ENCODE peak calls at places on chromosomes 1 and 21, in four cellular contexts. One of them, this sample, is unnamed.

GRCh38 chr1:17653728-17654351 is 101.3 kb upstream of the ACTL8 start:
- DNase-seq in nephron progenitor cell: peak
- DNase-seq in stomach: no peak
- DNase-seq in uterus: no peak
- DNase-seq in this sample: no peak

GRCh38 chr21:25963186-25963585 is 207.4 kb downstream of the APP start:
- DNase-seq in nephron progenitor cell: no peak
- DNase-seq in uterus: no peak
- DNase-seq in stomach: no peak
- DNase-seq in this sample: no peak

GRCh38 chr1:226975909-226976670 is 36.0 kb downstream of the COQ8A start:
- DNase-seq in stomach: no peak
- DNase-seq in nephron progenitor cell: no peak
- DNase-seq in uterus: no peak
- DNase-seq in this sample: no peak

GRCh38 chr1:173122958-173123852 is 72.5 kb upstream of the TNFSF18 start:
- DNase-seq in stomach: peak
- DNase-seq in uterus: peak
- DNase-seq in nephron progenitor cell: no peak
- DNase-seq in this sample: no peak

GRCh38 chr1:21899267-21899810 is 37.8 kb downstream of the HSPG2 start:
- DNase-seq in nephron progenitor cell: no peak
- DNase-seq in stomach: no peak
- DNase-seq in uterus: no peak
- DNase-seq in this sample: no peak

GRCh38 chr1:198669023-198669698 is 30.3 kb downstream of the PTPRC start:
- DNase-seq in stomach: no peak
- DNase-seq in nephron progenitor cell: no peak
- DNase-seq in uterus: no peak
- DNase-seq in this sample: no peak

GRCh38 chr1:228008391-228009115 is 1.8 kb downstream of the WNT3A start:
- DNase-seq in stomach: peak
- DNase-seq in uterus: peak
- DNase-seq in nephron progenitor cell: no peak
- DNase-seq in this sample: no peak

GRCh38 chr1:169925505-169926482 is 32.1 kb upstream of the SCYL3 start:
- DNase-seq in uterus: no peak
- DNase-seq in stomach: no peak
- DNase-seq in nephron progenitor cell: no peak
- DNase-seq in this sample: no peak

GRCh38 chr1:42567038-42567437 is 91.2 kb upstream of the PPIH start:
- DNase-seq in uterus: no peak
- DNase-seq in stomach: no peak
- DNase-seq in nephron progenitor cell: no peak
- DNase-seq in this sample: no peak

GRCh38 chr1:31356427-31356826 is 16.4 kb downstream of the FABP3 start:
- DNase-seq in nephron progenitor cell: no peak
- DNase-seq in uterus: no peak
- DNase-seq in stomach: no peak
- DNase-seq in this sample: no peak

GRCh38 chr1:149846042-149846441 is 53.3 kb upstream of the BOLA1 start:
- DNase-seq in stomach: no peak
- DNase-seq in uterus: no peak
- DNase-seq in nephron progenitor cell: no peak
- DNase-seq in this sample: no peak

GRCh38 chr21:36072453-36073167 is 2.8 kb downstream of the CBR1 start:
- DNase-seq in uterus: no peak
- DNase-seq in nephron progenitor cell: no peak
- DNase-seq in stomach: no peak
- DNase-seq in this sample: no peak

GRCh38 chr21:16124397-16125130 is 394.8 kb downstream of the USP25 start:
- DNase-seq in uterus: peak
- DNase-seq in nephron progenitor cell: no peak
- DNase-seq in stomach: no peak
- DNase-seq in this sample: no peak

GRCh38 chr1:213666113-213666512 is 321.7 kb upstream of the PROX1 start:
- DNase-seq in stomach: no peak
- DNase-seq in uterus: no peak
- DNase-seq in nephron progenitor cell: no peak
- DNase-seq in this sample: no peak

GRCh38 chr1:33348676-33349080 is 27.8 kb upstream of the A3GALT2 start:
- DNase-seq in uterus: no peak
- DNase-seq in nephron progenitor cell: no peak
- DNase-seq in stomach: no peak
- DNase-seq in this sample: no peak

GRCh38 chr1:183870351-183871077 is 65.6 kb downstream of the RGL1 start:
- DNase-seq in stomach: no peak
- DNase-seq in nephron progenitor cell: no peak
- DNase-seq in uterus: peak
- DNase-seq in this sample: no peak

GRCh38 chr1:64295566-64295965 is 92.1 kb downstream of the UBE2U start:
- DNase-seq in stomach: no peak
- DNase-seq in nephron progenitor cell: no peak
- DNase-seq in uterus: no peak
- DNase-seq in this sample: no peak

GRCh38 chr1:213603087-213603486 is 384.7 kb upstream of the PROX1 start:
- DNase-seq in stomach: no peak
- DNase-seq in uterus: no peak
- DNase-seq in nephron progenitor cell: no peak
- DNase-seq in this sample: no peak

GRCh38 chr1:3352084-3352951 is 102.1 kb upstream of the ARHGEF16 start:
- DNase-seq in uterus: peak
- DNase-seq in stomach: no peak
- DNase-seq in nephron progenitor cell: peak
- DNase-seq in this sample: no peak

GRCh38 chr1:187848321-187848720 is 1019.6 kb downstream of the PLA2G4A start:
- DNase-seq in nephron progenitor cell: no peak
- DNase-seq in uterus: no peak
- DNase-seq in stomach: no peak
- DNase-seq in this sample: no peak

GRCh38 chr1:84300991-84301758 is at the start of gene SAMD13:
- DNase-seq in uterus: peak
- DNase-seq in stomach: peak
- DNase-seq in nephron progenitor cell: peak
- DNase-seq in this sample: no peak

GRCh38 chr1:233518344-233518743 is 95.6 kb upstream of the KCNK1 start:
- DNase-seq in uterus: no peak
- DNase-seq in stomach: peak
- DNase-seq in nephron progenitor cell: peak
- DNase-seq in this sample: no peak

GRCh38 chr1:25517476-25518394 is 25.7 kb upstream of the LDLRAP1 start:
- DNase-seq in uterus: no peak
- DNase-seq in nephron progenitor cell: no peak
- DNase-seq in stomach: no peak
- DNase-seq in this sample: peak

GRCh38 chr21:27366846-27367245 is 400.0 kb upstream of the ADAMTS5 start:
- DNase-seq in nephron progenitor cell: no peak
- DNase-seq in stomach: no peak
- DNase-seq in uterus: no peak
- DNase-seq in this sample: no peak

GRCh38 chr21:27363719-27364479 is 397.0 kb upstream of the ADAMTS5 start:
- DNase-seq in uterus: no peak
- DNase-seq in stomach: no peak
- DNase-seq in nephron progenitor cell: no peak
- DNase-seq in this sample: no peak

GRCh38 chr21:27359141-27359540 is 392.3 kb upstream of the ADAMTS5 start:
- DNase-seq in nephron progenitor cell: no peak
- DNase-seq in stomach: no peak
- DNase-seq in uterus: no peak
- DNase-seq in this sample: no peak

GRCh38 chr21:27365394-27365793 is 398.5 kb upstream of the ADAMTS5 start:
- DNase-seq in stomach: no peak
- DNase-seq in nephron progenitor cell: no peak
- DNase-seq in uterus: no peak
- DNase-seq in this sample: no peak

GRCh38 chr21:27362249-27362648 is 395.4 kb upstream of the ADAMTS5 start:
- DNase-seq in uterus: no peak
- DNase-seq in nephron progenitor cell: no peak
- DNase-seq in stomach: no peak
- DNase-seq in this sample: no peak
- TF ChIP-seq CTCF in uterus: peak
- TF ChIP-seq CTCF in nephron progenitor cell: no peak
- TF ChIP-seq CTCF in stomach: no peak
- TF ChIP-seq CTCF in this sample: peak

GRCh38 chr1:109790735-109791494 is 27.2 kb upstream of the EPS8L3 start:
- DNase-seq in uterus: peak
- DNase-seq in nephron progenitor cell: no peak
- DNase-seq in stomach: peak
- DNase-seq in this sample: peak

GRCh38 chr1:109793089-109793485 is 29.4 kb upstream of the EPS8L3 start:
- DNase-seq in stomach: peak
- DNase-seq in nephron progenitor cell: no peak
- DNase-seq in uterus: peak
- DNase-seq in this sample: peak

GRCh38 chr1:109793486-109794318 is 30.0 kb upstream of the EPS8L3 start:
- DNase-seq in stomach: peak
- DNase-seq in nephron progenitor cell: no peak
- DNase-seq in uterus: peak
- DNase-seq in this sample: peak

GRCh38 chr1:109791495-109792040 is 27.8 kb upstream of the EPS8L3 start:
- DNase-seq in uterus: peak
- DNase-seq in nephron progenitor cell: no peak
- DNase-seq in stomach: peak
- DNase-seq in this sample: peak

DNA sequence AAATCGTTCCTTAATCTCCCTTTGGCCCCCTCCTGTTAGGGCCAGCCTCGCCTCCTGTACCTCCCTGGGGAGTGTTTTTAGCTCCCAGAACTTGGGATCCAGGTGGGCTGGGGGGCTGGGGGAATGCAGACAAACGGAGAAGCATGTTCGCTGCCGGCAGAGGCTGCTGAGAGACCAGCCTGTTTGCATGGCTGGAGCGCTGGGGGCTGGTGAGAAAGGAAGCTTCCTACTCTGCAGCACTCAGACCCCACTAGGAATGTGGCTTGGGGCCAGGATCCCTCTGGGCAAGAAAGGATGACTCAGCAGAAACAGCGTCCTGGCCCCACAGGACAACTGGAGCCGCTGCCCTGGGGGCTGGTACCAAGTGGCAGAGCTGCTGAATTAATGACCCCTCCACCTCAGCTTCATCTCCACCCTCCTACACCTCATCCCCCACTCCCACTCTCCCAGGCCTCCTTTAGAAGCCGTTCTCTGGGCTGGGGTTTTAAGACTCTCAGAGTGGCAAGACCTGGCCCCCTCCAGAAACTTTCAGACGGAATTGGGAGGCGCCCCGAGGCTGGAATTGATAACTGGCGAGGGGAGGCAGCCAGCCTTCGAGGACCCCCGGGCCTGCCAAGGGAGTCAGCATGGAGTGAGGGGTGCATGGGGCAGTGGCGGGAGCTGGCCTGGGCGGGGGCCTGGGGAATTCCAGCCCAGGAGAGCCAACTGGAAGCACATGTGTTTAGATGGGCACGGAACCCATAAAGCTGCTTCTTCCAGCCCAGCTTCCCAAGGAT is 28.5 kb upstream of the EPS8L3 start:
- DNase-seq in uterus: peak
- DNase-seq in nephron progenitor cell: peak
- DNase-seq in stomach: peak
- DNase-seq in this sample: peak
- TF ChIP-seq CTCF in uterus: peak
- TF ChIP-seq CTCF in nephron progenitor cell: no peak
- TF ChIP-seq CTCF in stomach: no peak
- TF ChIP-seq CTCF in this sample: peak

GRCh38 chr1:1306070-1306660 is 1.6 kb downstream of the ACAP3 start:
- DNase-seq in uterus: no peak
- DNase-seq in nephron progenitor cell: no peak
- DNase-seq in stomach: no peak
- DNase-seq in this sample: no peak
- TF ChIP-seq CTCF in uterus: no peak
- TF ChIP-seq CTCF in nephron progenitor cell: no peak
- TF ChIP-seq CTCF in stomach: no peak
- TF ChIP-seq CTCF in this sample: peak

DNA sequence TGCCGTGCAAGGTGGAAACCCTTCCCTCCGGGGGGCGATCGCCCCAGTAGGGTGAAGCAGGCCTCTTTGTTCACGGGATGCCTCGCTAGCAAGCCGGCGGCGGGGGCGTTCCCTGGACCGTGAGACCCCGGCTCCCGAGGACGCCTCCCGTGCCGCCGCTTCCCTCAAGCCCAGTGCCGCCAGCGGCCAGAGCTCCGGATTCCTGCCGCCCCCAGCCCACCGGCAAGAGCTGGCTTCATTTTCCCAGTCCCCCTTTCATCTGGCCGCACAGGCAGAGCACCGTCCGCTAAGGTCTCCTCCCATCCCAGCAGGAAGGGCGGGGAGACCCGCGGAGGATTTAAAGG is 16.3 kb downstream of the IER5 start:
- DNase-seq in stomach: no peak
- DNase-seq in nephron progenitor cell: peak
- DNase-seq in uterus: peak
- DNase-seq in this sample: peak
- TF ChIP-seq CTCF in stomach: no peak
- TF ChIP-seq CTCF in nephron progenitor cell: no peak
- TF ChIP-seq CTCF in uterus: peak
- TF ChIP-seq CTCF in this sample: peak

DNA sequence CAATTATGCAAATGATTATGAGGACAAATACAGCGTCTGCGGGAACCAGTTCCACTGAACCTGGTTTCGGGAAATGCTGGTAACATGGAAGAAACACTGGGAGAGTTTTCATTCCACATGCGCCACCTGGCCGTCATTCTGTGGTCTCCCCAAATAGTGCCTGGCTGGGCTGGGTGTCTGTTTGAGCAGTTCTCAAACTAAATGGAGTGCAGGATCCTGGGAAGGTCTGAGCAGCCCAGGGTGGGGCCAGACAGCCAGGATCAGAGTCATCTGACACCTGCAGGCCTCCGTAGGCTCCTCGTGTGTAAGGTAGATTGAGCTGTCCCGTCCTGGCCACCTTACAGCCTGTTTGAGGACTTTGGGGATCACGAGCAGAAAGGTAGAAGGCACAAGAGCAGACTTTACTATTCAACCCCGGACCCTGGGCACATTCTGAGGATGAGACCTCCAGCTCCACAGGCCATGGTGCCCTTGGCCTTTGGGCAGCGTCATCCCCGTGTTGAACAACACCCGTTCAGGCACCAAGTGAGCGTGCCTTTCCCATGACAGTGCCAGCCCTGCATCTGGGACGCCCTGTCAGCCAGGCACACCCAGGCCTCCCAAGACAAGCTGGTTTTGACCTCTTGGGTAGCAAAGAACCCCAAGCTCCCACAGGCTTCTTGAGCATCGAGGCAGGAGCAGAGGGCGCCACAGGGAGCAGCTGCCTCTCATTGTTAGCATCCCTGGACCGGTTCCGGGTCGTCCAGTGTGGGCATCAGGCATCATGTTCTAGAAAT is 101.9 kb downstream of the PRDM2 start:
- DNase-seq in uterus: no peak
- DNase-seq in nephron progenitor cell: no peak
- DNase-seq in stomach: peak
- DNase-seq in this sample: no peak
- TF ChIP-seq CTCF in uterus: no peak
- TF ChIP-seq CTCF in nephron progenitor cell: no peak
- TF ChIP-seq CTCF in stomach: no peak
- TF ChIP-seq CTCF in this sample: no peak